ENCODE peak calls at places on chromosomes 7 and 10, in four cellular contexts. P is aorta, T is OCI-LY7, O is stomach. D is an unnamed sample.

GRCh38 chr7:15507235-15507634 is 54.6 kb downstream of the AGMO start:
- DNase-seq in T (no peak), P (no peak), O (no peak), D (no peak)

GRCh38 chr7:104795086-104795485 is 218.9 kb upstream of the KMT2E start:
- DNase-seq in P (no peak), T (no peak), O (no peak), D (no peak)

GRCh38 chr10:108970016-108970415 is 953.3 kb downstream of the XPNPEP1 start:
- DNase-seq in O (no peak), T (peak; percentile 5), P (no peak), D (no peak)

GRCh38 chr10:35872666-35873065 is 230.6 kb upstream of the FZD8 start:
- DNase-seq in P (no peak), T (no peak), O (no peak), D (no peak)

GRCh38 chr10:86971146-86971991 is 3.1 kb downstream of the ADIRF start:
- DNase-seq in T (no peak), O (peak; percentile 91), P (peak; percentile 93), D (peak; percentile 96)

GRCh38 chr7:129146237-129146979 is 1.9 kb downstream of the TSPAN33 start:
- DNase-seq in P (no peak), O (no peak), T (peak; percentile 70), D (no peak)

GRCh38 chr7:6533893-6534804 is 17.1 kb downstream of the GRID2IP start:
- DNase-seq in T (no peak), P (no peak), O (no peak), D (no peak)

GRCh38 chr10:79069325-79070090 is 742 bp downstream of the ZMIZ1 start:
- DNase-seq in T (peak; percentile 44), P (peak; percentile 81), O (peak; percentile 61), D (peak; percentile 92)

GRCh38 chr7:130272456-130273080 is 5.9 kb downstream of the CPA2 start:
- DNase-seq in T (no peak), P (no peak), O (no peak), D (no peak)

GRCh38 chr7:116727432-116728009 is 55.5 kb downstream of the MET start:
- DNase-seq in T (no peak), P (no peak), O (no peak), D (no peak)

GRCh38 chr10:75350791-75351190 is 50.8 kb downstream of the ZNF503 start:
- DNase-seq in T (no peak), P (no peak), O (no peak), D (no peak)

GRCh38 chr10:36119439-36119838 is 477.3 kb upstream of the FZD8 start:
- DNase-seq in O (no peak), P (no peak), T (no peak), D (no peak)

GRCh38 chr10:90751107-90751997 is 106.5 kb downstream of the HTR7 start:
- DNase-seq in T (peak; percentile 44), O (no peak), P (no peak), D (no peak)

GRCh38 chr10:55174419-55174818 is 373.4 kb upstream of the PCDH15 start:
- DNase-seq in P (no peak), T (no peak), O (no peak), D (no peak)

GRCh38 chr10:62916157-62916603 is 100.0 kb upstream of the EGR2 start:
- DNase-seq in O (no peak), P (no peak), T (no peak), D (no peak)
- H3K4me1 ChIP-seq in O (no peaks in the 10 kb centered on the region), P (peaks cover 5% of the 10 kb centered on the region), T (peaks cover 15% of the 10 kb centered on the region), D (no peaks in the 10 kb centered on the region)

GRCh38 chr10:46536781-46537180 is 19.7 kb downstream of the GPRIN2 start:
- DNase-seq in T (no peak), O (peak; percentile 24), P (peak; percentile 35), D (peak; percentile 64)
- H3K4me1 ChIP-seq in T (no peaks in the 10 kb centered on the region), O (peaks cover 28% of the 10 kb centered on the region), P (no peaks in the 10 kb centered on the region), D (peaks cover 6% of the 10 kb centered on the region)

GRCh38 chr7:141839256-141839655 is 2.0 kb downstream of the PRSS37 start:
- DNase-seq in O (no peak), T (no peak), P (no peak), D (no peak)
- H3K4me1 ChIP-seq in O (no peaks in the 10 kb centered on the region), T (no peaks in the 10 kb centered on the region), P (no peaks in the 10 kb centered on the region), D (no peaks in the 10 kb centered on the region)

DNA sequence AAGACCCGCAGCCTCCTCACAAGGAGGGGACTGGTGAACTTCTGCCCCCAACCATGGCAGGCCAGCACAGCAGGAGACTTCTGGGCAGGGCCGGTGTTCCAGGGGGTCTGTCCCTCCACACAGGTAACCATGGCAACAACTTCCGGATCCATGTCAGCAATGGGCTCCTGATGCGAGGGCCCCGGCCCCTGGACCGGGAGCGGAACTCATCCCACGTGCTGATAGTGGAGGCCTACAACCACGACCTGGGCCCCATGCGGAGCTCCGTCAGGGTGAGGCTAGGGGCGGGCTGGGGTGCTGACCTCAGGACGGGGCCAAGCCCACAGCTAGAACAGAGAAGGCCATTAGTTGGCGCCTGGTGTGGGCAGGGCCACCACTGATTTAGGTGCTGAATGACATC is 5.7 kb upstream of the C10orf105 start:
- DNase-seq in O (no peak), P (no peak), T (no peak), D (peak; percentile 79)
- H3K4me1 ChIP-seq in O (peaks cover 39% of the 10 kb centered on the region), P (no peaks in the 10 kb centered on the region), T (peaks cover 55% of the 10 kb centered on the region), D (peaks cover 69% of the 10 kb centered on the region)

DNA sequence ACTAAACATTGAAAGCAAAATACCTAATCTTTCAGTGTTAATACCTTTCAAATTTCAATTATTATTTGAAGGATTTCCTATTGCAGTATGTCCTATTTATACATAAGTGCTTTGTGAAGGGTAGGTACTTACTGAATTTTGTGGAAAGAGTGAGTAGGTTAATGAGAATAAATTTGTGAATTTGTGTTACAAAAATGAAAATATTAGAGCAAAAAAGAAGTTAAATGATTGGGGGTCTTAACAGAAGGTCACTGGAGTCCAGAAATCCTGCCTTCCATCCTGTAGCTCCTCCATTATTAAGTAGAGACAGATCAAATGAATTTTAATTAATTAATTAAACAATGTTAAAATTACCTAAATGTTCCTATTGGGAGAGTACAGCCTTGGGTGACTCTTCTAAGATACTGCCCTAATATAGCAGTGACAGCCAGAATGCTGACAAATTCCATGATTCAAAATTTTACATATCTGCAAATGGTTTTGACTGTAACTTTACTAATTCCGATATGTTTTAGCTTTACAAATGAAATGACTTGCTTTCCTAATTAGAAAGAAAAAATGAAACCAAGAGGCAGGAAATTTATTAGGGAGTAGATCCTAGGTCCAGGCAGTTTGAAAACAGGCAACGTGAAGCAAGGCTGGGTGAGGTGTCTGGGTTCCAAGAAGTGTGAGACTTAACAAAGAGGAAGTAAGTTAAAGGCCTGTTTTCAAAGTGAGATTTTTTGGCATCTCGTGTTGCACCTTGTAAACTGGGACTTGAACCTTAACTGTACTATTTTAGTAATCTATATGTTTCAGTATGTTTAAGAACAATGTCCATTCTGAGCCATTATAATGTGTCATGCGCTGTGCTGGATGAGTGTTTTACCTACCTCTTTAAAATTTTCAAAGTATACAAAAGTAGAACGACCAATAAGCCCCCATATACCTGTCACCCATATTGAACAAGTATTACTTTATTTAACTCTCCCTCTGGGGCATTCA is 1.5 kb downstream of the PIK3CG start:
- DNase-seq in O (no peak), T (peak; percentile 64), P (no peak), D (no peak)
- H3K4me1 ChIP-seq in O (no peaks in the 10 kb centered on the region), T (peaks cover 56% of the 10 kb centered on the region), P (no peaks in the 10 kb centered on the region), D (peaks cover 92% of the 10 kb centered on the region)

D was measured in spleen.